ENCODE peak calls at places on chromosomes 12 and 14, in four cellular contexts. One of them, this sample, is unnamed.

GRCh38 chr12:82805812-82806497 is 119.2 kb downstream of the TMTC2 start:
- DNase-seq in lung: no peak
- DNase-seq in Peyer's patch: no peak
- DNase-seq in cardiac muscle cell: peak; percentile 38
- DNase-seq in this sample: no peak

GRCh38 chr12:66237505-66238175 is 48.6 kb downstream of the IRAK3 start:
- DNase-seq in lung: no peak
- DNase-seq in Peyer's patch: no peak
- DNase-seq in cardiac muscle cell: no peak
- DNase-seq in this sample: no peak

GRCh38 chr12:48999371-49000131 is at the start of gene DDN:
- DNase-seq in lung: no peak
- DNase-seq in Peyer's patch: no peak
- DNase-seq in cardiac muscle cell: peak; percentile 37
- DNase-seq in this sample: no peak

GRCh38 chr14:56490379-56490778 is 89.2 kb upstream of the TMEM260 start:
- DNase-seq in lung: no peak
- DNase-seq in Peyer's patch: no peak
- DNase-seq in cardiac muscle cell: peak; percentile 57
- DNase-seq in this sample: no peak

GRCh38 chr12:57469334-57470164 is 10.0 kb downstream of the GLI1 start:
- DNase-seq in lung: no peak
- DNase-seq in Peyer's patch: no peak
- DNase-seq in cardiac muscle cell: no peak
- DNase-seq in this sample: no peak

GRCh38 chr14:32710351-32711102 is 228.2 kb upstream of the NPAS3 start:
- DNase-seq in lung: no peak
- DNase-seq in Peyer's patch: no peak
- DNase-seq in cardiac muscle cell: peak; percentile 61
- DNase-seq in this sample: no peak

GRCh38 chr12:111246477-111247011 is 122.4 kb downstream of the PHETA1 start:
- DNase-seq in lung: no peak
- DNase-seq in Peyer's patch: no peak
- DNase-seq in cardiac muscle cell: no peak
- DNase-seq in this sample: no peak

GRCh38 chr12:47808049-47808448 is 11.7 kb downstream of the HDAC7 start:
- DNase-seq in lung: peak; percentile 56
- DNase-seq in Peyer's patch: no peak
- DNase-seq in cardiac muscle cell: no peak
- DNase-seq in this sample: no peak

GRCh38 chr12:53501615-53502181 is 615 bp downstream of the TARBP2 start:
- DNase-seq in lung: no peak
- DNase-seq in Peyer's patch: no peak
- DNase-seq in cardiac muscle cell: no peak
- DNase-seq in this sample: peak; percentile 89

GRCh38 chr12:85484387-85484786 is 204.4 kb downstream of the ALX1 start:
- DNase-seq in lung: no peak
- DNase-seq in Peyer's patch: no peak
- DNase-seq in cardiac muscle cell: no peak
- DNase-seq in this sample: no peak

GRCh38 chr12:116497051-116497529 is 62.1 kb upstream of the MAP1LC3B2 start:
- DNase-seq in lung: no peak
- DNase-seq in Peyer's patch: no peak
- DNase-seq in cardiac muscle cell: no peak
- DNase-seq in this sample: no peak

GRCh38 chr12:46617167-46617566 is 208.6 kb downstream of the SLC38A4 start:
- DNase-seq in lung: no peak
- DNase-seq in Peyer's patch: no peak
- DNase-seq in cardiac muscle cell: peak; percentile 62
- DNase-seq in this sample: peak; percentile 73

GRCh38 chr12:109518820-109519665 is 41.6 kb downstream of the UBE3B start:
- DNase-seq in lung: peak; percentile 47
- DNase-seq in Peyer's patch: peak; percentile 59
- DNase-seq in cardiac muscle cell: peak; percentile 90
- DNase-seq in this sample: peak; percentile 72

GRCh38 chr12:57739914-57740538 is 1.5 kb upstream of the AGAP2 start:
- DNase-seq in lung: no peak
- DNase-seq in Peyer's patch: no peak
- DNase-seq in cardiac muscle cell: no peak
- DNase-seq in this sample: no peak

GRCh38 chr14:94699831-94700230 is 70.1 kb downstream of the GSC start:
- DNase-seq in lung: no peak
- DNase-seq in Peyer's patch: no peak
- DNase-seq in cardiac muscle cell: no peak
- DNase-seq in this sample: no peak

GRCh38 chr12:19967001-19967400 is 401.3 kb upstream of the PDE3A start:
- DNase-seq in lung: no peak
- DNase-seq in Peyer's patch: no peak
- DNase-seq in cardiac muscle cell: no peak
- DNase-seq in this sample: no peak

GRCh38 chr14:89617142-89617460 is 200.1 kb upstream of the FOXN3 start:
- DNase-seq in lung: no peak
- DNase-seq in Peyer's patch: no peak
- DNase-seq in cardiac muscle cell: no peak
- DNase-seq in this sample: no peak

GRCh38 chr12:60335765-60336164 is 739.9 kb downstream of the SLC16A7 start:
- DNase-seq in lung: no peak
- DNase-seq in Peyer's patch: no peak
- DNase-seq in cardiac muscle cell: peak; percentile 24
- DNase-seq in this sample: no peak

GRCh38 chr12:3496964-3497363 is 6.0 kb downstream of the PRMT8 start:
- DNase-seq in lung: no peak
- DNase-seq in Peyer's patch: no peak
- DNase-seq in cardiac muscle cell: no peak
- DNase-seq in this sample: no peak

GRCh38 chr14:103518416-103519042 is 4.1 kb downstream of the CKB start:
- DNase-seq in lung: no peak
- DNase-seq in Peyer's patch: peak; percentile 79
- DNase-seq in cardiac muscle cell: peak; percentile 55
- DNase-seq in this sample: no peak

GRCh38 chr14:92513204-92513965 is at the start of gene RIN3:
- DNase-seq in lung: peak; percentile 61
- DNase-seq in Peyer's patch: peak; percentile 73
- DNase-seq in cardiac muscle cell: peak; percentile 76
- DNase-seq in this sample: no peak

GRCh38 chr14:57464013-57464730 is 29.5 kb downstream of the CCDC198 start:
- DNase-seq in lung: no peak
- DNase-seq in Peyer's patch: no peak
- DNase-seq in cardiac muscle cell: no peak
- DNase-seq in this sample: no peak

GRCh38 chr14:58151264-58151700 is 731 bp downstream of the ARMH4 start:
- DNase-seq in lung: no peak
- DNase-seq in Peyer's patch: no peak
- DNase-seq in cardiac muscle cell: peak; percentile 17
- DNase-seq in this sample: no peak

GRCh38 chr12:29229937-29230336 is 80.9 kb downstream of the FAR2 start:
- DNase-seq in lung: no peak
- DNase-seq in Peyer's patch: no peak
- DNase-seq in cardiac muscle cell: no peak
- DNase-seq in this sample: no peak

GRCh38 chr12:127083028-127083949 is 1183.7 kb upstream of the TMEM132C start:
- DNase-seq in lung: no peak
- DNase-seq in Peyer's patch: no peak
- DNase-seq in cardiac muscle cell: peak; percentile 73
- DNase-seq in this sample: no peak

GRCh38 chr14:73259837-73260236 is 22.5 kb downstream of the PAPLN start:
- DNase-seq in lung: no peak
- DNase-seq in Peyer's patch: peak; percentile 36
- DNase-seq in cardiac muscle cell: no peak
- DNase-seq in this sample: no peak

GRCh38 chr12:90945070-90945649 is 9.8 kb downstream of the CCER1 start:
- DNase-seq in lung: no peak
- DNase-seq in Peyer's patch: no peak
- DNase-seq in cardiac muscle cell: peak; percentile 58
- DNase-seq in this sample: no peak

GRCh38 chr12:53518381-53518780 is 11.1 kb upstream of the NPFF start:
- DNase-seq in lung: no peak
- DNase-seq in Peyer's patch: no peak
- DNase-seq in cardiac muscle cell: peak; percentile 28
- DNase-seq in this sample: no peak

GRCh38 chr12:54024127-54024526 is 4.1 kb upstream of the HOXC6 start:
- DNase-seq in lung: no peak
- DNase-seq in Peyer's patch: peak; percentile 43
- DNase-seq in cardiac muscle cell: no peak
- DNase-seq in this sample: no peak

GRCh38 chr12:89679631-89680030 is 29.0 kb downstream of the ATP2B1 start:
- DNase-seq in lung: no peak
- DNase-seq in Peyer's patch: no peak
- DNase-seq in cardiac muscle cell: no peak
- DNase-seq in this sample: no peak
- H3K9me3 ChIP-seq in lung: no peaks in the 10 kb centered on the region
- H3K9me3 ChIP-seq in Peyer's patch: no peaks in the 10 kb centered on the region
- H3K9me3 ChIP-seq in cardiac muscle cell: no peaks in the 10 kb centered on the region
- H3K9me3 ChIP-seq in this sample: peaks cover 25% of the 10 kb centered on the region

GRCh38 chr12:28026701-28027100 is 54.2 kb upstream of the PTHLH start:
- DNase-seq in lung: no peak
- DNase-seq in Peyer's patch: no peak
- DNase-seq in cardiac muscle cell: peak; percentile 15
- DNase-seq in this sample: no peak
- H3K27me3 ChIP-seq in lung: no peaks in the 10 kb centered on the region
- H3K27me3 ChIP-seq in Peyer's patch: no peaks in the 10 kb centered on the region
- H3K27me3 ChIP-seq in cardiac muscle cell: no peaks in the 10 kb centered on the region
- H3K27me3 ChIP-seq in this sample: no peaks in the 10 kb centered on the region

GRCh38 chr14:77459072-77459723 is 1.3 kb downstream of the AHSA1 start:
- DNase-seq in lung: peak; percentile 54
- DNase-seq in Peyer's patch: no peak
- DNase-seq in cardiac muscle cell: peak; percentile 82
- DNase-seq in this sample: peak; percentile 73
- TF ChIP-seq CTCF in lung: peak; percentile 26
- TF ChIP-seq CTCF in Peyer's patch: peak; percentile 55
- TF ChIP-seq CTCF in cardiac muscle cell: peak; percentile 79
- TF ChIP-seq CTCF in this sample: peak; percentile 63

DNA sequence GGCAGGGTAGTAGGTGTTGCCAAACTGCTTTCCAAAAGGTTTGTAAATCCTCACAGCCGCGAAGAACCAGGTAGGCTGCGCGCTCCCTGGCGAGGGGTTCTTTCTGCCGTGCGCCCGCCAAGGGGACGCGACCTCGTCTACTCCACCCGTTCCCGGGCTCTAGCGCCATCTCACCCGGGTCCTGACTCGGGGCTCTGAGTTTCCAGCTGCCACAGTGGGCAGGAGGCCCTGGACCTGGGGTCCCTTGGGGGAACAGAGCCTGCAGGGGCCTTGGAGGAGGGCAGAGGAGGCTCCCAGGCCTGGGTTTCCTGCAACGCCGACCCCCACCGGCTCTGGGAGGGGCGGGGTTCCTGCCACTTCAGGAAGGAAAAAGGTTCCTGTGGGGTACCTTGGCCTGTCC is 706 bp downstream of the ANHX start:
- DNase-seq in lung: peak; percentile 18
- DNase-seq in Peyer's patch: no peak
- DNase-seq in cardiac muscle cell: no peak
- DNase-seq in this sample: no peak
- H3K9me3 ChIP-seq in lung: no peaks in the 10 kb centered on the region
- H3K9me3 ChIP-seq in Peyer's patch: peaks cover 3% of the 10 kb centered on the region
- H3K9me3 ChIP-seq in cardiac muscle cell: no peaks in the 10 kb centered on the region
- H3K9me3 ChIP-seq in this sample: no peaks in the 10 kb centered on the region

GRCh38 chr12:38139456-38139855 is 177.1 kb upstream of the ALG10B start:
- DNase-seq in lung: no peak
- DNase-seq in Peyer's patch: no peak
- DNase-seq in cardiac muscle cell: no peak
- DNase-seq in this sample: peak; percentile 46
- H3K27me3 ChIP-seq in lung: no peaks in the 10 kb centered on the region
- H3K27me3 ChIP-seq in Peyer's patch: no peaks in the 10 kb centered on the region
- H3K27me3 ChIP-seq in cardiac muscle cell: no peaks in the 10 kb centered on the region
- H3K27me3 ChIP-seq in this sample: no peaks in the 10 kb centered on the region

DNA sequence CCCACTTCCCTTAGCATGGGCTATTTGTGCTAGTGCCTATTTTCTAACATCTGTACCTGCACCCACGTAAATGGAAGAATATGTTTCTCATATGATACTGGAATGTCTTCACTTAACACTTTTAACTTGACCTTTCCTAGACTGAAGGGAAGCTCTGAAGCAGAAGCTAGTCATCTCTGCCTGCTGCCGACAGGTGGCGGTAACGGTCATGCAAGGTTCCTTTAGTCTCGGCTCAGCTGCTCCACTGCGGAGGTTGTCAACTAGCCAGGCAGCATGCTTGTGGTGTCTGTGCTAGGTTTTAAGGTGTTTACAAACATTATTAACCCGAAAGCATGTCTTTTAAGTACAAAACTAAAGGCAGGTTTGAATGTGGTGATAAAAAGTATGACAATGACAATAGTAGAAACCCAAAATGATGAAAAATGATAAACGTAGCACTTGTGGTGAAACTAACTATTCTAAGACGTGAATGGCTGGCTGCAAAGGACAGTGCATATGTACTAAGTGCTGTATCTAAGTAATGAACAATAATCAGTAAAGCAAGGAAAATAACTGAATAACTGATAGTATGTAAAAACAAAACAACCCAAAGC is 117.2 kb downstream of the GRIN2B start:
- DNase-seq in lung: peak; percentile 63
- DNase-seq in Peyer's patch: peak; percentile 86
- DNase-seq in cardiac muscle cell: peak; percentile 78
- DNase-seq in this sample: peak; percentile 66
- TF ChIP-seq CTCF in lung: peak; percentile 44
- TF ChIP-seq CTCF in Peyer's patch: peak; percentile 85
- TF ChIP-seq CTCF in cardiac muscle cell: peak; percentile 91
- TF ChIP-seq CTCF in this sample: peak; percentile 90

GRCh38 chr14:87082917-87083316 is 910.1 kb downstream of the GALC start:
- DNase-seq in lung: no peak
- DNase-seq in Peyer's patch: no peak
- DNase-seq in cardiac muscle cell: no peak
- DNase-seq in this sample: no peak
- H3K9me3 ChIP-seq in lung: no peaks in the 10 kb centered on the region
- H3K9me3 ChIP-seq in Peyer's patch: no peaks in the 10 kb centered on the region
- H3K9me3 ChIP-seq in cardiac muscle cell: no peaks in the 10 kb centered on the region
- H3K9me3 ChIP-seq in this sample: no peaks in the 10 kb centered on the region

GRCh38 chr14:100031506-100032281 is 33.5 kb upstream of the EVL start:
- DNase-seq in lung: peak; percentile 67
- DNase-seq in Peyer's patch: no peak
- DNase-seq in cardiac muscle cell: peak; percentile 98
- DNase-seq in this sample: peak; percentile 82
- H3K27me3 ChIP-seq in lung: no peaks in the 10 kb centered on the region
- H3K27me3 ChIP-seq in Peyer's patch: no peaks in the 10 kb centered on the region
- H3K27me3 ChIP-seq in cardiac muscle cell: no peaks in the 10 kb centered on the region
- H3K27me3 ChIP-seq in this sample: no peaks in the 10 kb centered on the region

GRCh38 chr12:1104088-1104800 is 113.2 kb downstream of the ERC1 start:
- DNase-seq in lung: no peak
- DNase-seq in Peyer's patch: no peak
- DNase-seq in cardiac muscle cell: no peak
- DNase-seq in this sample: no peak
- TF ChIP-seq CTCF in lung: no peak
- TF ChIP-seq CTCF in Peyer's patch: no peak
- TF ChIP-seq CTCF in cardiac muscle cell: no peak
- TF ChIP-seq CTCF in this sample: no peak

DNA sequence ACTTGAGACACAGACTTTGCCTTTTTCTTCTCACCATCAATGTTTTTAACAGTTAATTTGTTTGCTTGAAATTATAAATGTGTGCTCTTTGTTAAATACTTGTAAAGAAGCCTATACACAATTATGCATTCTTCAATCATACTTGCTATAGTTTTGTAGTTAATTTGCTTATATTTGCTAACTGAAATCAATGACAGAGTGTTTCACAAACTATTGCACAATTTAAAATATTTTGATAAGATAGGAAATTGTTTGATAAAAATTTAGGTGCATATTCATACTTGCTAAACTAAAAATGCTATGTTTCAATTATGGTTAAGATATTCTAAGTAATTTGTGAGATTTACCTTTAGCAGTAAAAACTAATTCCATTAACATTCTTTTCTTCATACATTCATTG is 13.7 kb upstream of the OR4K5 start:
- DNase-seq in lung: no peak
- DNase-seq in Peyer's patch: no peak
- DNase-seq in cardiac muscle cell: no peak
- DNase-seq in this sample: no peak
- H3K9me3 ChIP-seq in lung: peaks cover 6% of the 10 kb centered on the region
- H3K9me3 ChIP-seq in Peyer's patch: no peaks in the 10 kb centered on the region
- H3K9me3 ChIP-seq in cardiac muscle cell: no peaks in the 10 kb centered on the region
- H3K9me3 ChIP-seq in this sample: no peaks in the 10 kb centered on the region